ENCODE peak calls at places on chromosomes 1 and 21, in eight cellular contexts. Q, S, H, B, M, Y, D and R are unnamed samples. For H3K36me3, the result is how much of the 10 kb centered on the place peaks cover.

GRCh38 chr21:44908496-44908895 is 12.2 kb downstream of the ITGB2 start:
- DNase-seq in Q (no peak), S (no peak), H (peak), B (no peak), M (no peak), Y (no peak), D (no peak), R (no peak)

GRCh38 chr1:221775206-221775605 is 33.3 kb upstream of the DUSP10 start:
- DNase-seq in Q (no peak), S (no peak), H (no peak), B (no peak), M (no peak), Y (no peak), D (no peak), R (no peak)

GRCh38 chr1:29332204-29332603 is 95.9 kb downstream of the PTPRU start:
- DNase-seq in Q (no peak), S (peak), H (no peak), B (peak), M (peak), Y (peak), D (no peak), R (no peak)

GRCh38 chr1:233172201-233172600 is 123.3 kb downstream of the PCNX2 start:
- DNase-seq in Q (no peak), S (no peak), H (no peak), B (no peak), M (peak), Y (no peak), D (peak), R (no peak)

GRCh38 chr1:59678809-59679228 is 135.9 kb upstream of the HOOK1 start:
- DNase-seq in Q (no peak), S (no peak), H (no peak), B (no peak), M (no peak), Y (peak), D (no peak), R (no peak)

GRCh38 chr21:40053007-40053406 is 185.8 kb downstream of the PCP4 start:
- DNase-seq in Q (no peak), S (no peak), H (peak), B (peak), M (no peak), Y (no peak), D (peak), R (no peak)

GRCh38 chr1:167532964-167533824 is 14.9 kb upstream of the CD247 start:
- DNase-seq in Q (no peak), S (no peak), H (peak), B (no peak), M (no peak), Y (no peak), D (no peak), R (no peak)

GRCh38 chr1:222369991-222370910 is 177.7 kb downstream of the HHIPL2 start:
- DNase-seq in Q (no peak), S (no peak), H (peak), B (no peak), M (no peak), Y (peak), D (no peak), R (no peak)

GRCh38 chr1:239368436-239369109 is 17.8 kb upstream of the CHRM3 start:
- DNase-seq in Q (no peak), S (peak), H (no peak), B (no peak), M (no peak), Y (peak), D (no peak), R (no peak)

GRCh38 chr1:158999301-159000069 is 10.2 kb upstream of the IFI16 start:
- DNase-seq in Q (no peak), S (peak), H (no peak), B (no peak), M (no peak), Y (peak), D (peak), R (no peak)

GRCh38 chr1:10594481-10595050 is 119.8 kb downstream of the PEX14 start:
- DNase-seq in Q (no peak), S (no peak), H (no peak), B (no peak), M (no peak), Y (no peak), D (no peak), R (no peak)

GRCh38 chr1:186978596-186979556 is 150.1 kb downstream of the PLA2G4A start:
- DNase-seq in Q (no peak), S (no peak), H (no peak), B (no peak), M (no peak), Y (no peak), D (no peak), R (no peak)

GRCh38 chr1:247647864-247648263 is 31.7 kb downstream of the OR13G1 start:
- DNase-seq in Q (no peak), S (no peak), H (no peak), B (no peak), M (no peak), Y (peak), D (no peak), R (no peak)

GRCh38 chr1:158272681-158273080 is 17.0 kb upstream of the CD1C start:
- DNase-seq in Q (no peak), S (no peak), H (no peak), B (no peak), M (no peak), Y (no peak), D (no peak), R (no peak)

GRCh38 chr1:26946270-26946669 is 14.0 kb downstream of the KDF1 start:
- DNase-seq in Q (no peak), S (no peak), H (no peak), B (no peak), M (no peak), Y (no peak), D (no peak), R (no peak)

GRCh38 chr21:35428489-35428888 is 379.4 kb upstream of the RUNX1 start:
- DNase-seq in Q (no peak), S (no peak), H (peak), B (peak), M (no peak), Y (no peak), D (no peak), R (no peak)

GRCh38 chr1:33004628-33005027 is 32.1 kb downstream of the AK2 start:
- DNase-seq in Q (no peak), S (no peak), H (no peak), B (no peak), M (no peak), Y (peak), D (no peak), R (no peak)

GRCh38 chr1:167728818-167729410 is 7.1 kb downstream of the MPZL1 start:
- DNase-seq in Q (no peak), S (no peak), H (no peak), B (no peak), M (no peak), Y (no peak), D (no peak), R (no peak)

GRCh38 chr1:234765181-234765580 is 155.2 kb upstream of the IRF2BP2 start:
- DNase-seq in Q (no peak), S (no peak), H (no peak), B (no peak), M (no peak), Y (no peak), D (no peak), R (no peak)

GRCh38 chr1:180211860-180212229 is 18.2 kb upstream of the LHX4 start:
- DNase-seq in Q (no peak), S (no peak), H (no peak), B (no peak), M (no peak), Y (peak), D (no peak), R (no peak)

GRCh38 chr1:24762133-24762676 is 17.0 kb downstream of the CLIC4 start:
- DNase-seq in Q (no peak), S (no peak), H (no peak), B (no peak), M (no peak), Y (peak), D (no peak), R (no peak)

GRCh38 chr1:97174039-97174704 is 452.6 kb downstream of the PTBP2 start:
- DNase-seq in Q (no peak), S (no peak), H (no peak), B (no peak), M (no peak), Y (peak), D (no peak), R (no peak)

GRCh38 chr1:228801068-228801467 is 65.8 kb downstream of the RHOU start:
- DNase-seq in Q (no peak), S (no peak), H (no peak), B (no peak), M (no peak), Y (no peak), D (no peak), R (no peak)

GRCh38 chr1:235941852-235942624 is 75.3 kb upstream of the LYST start:
- DNase-seq in Q (no peak), S (no peak), H (no peak), B (no peak), M (no peak), Y (no peak), D (no peak), R (no peak)

GRCh38 chr1:22636927-22637326 is 499 bp downstream of the C1QA start:
- DNase-seq in Q (no peak), S (peak), H (no peak), B (no peak), M (no peak), Y (no peak), D (no peak), R (no peak)

GRCh38 chr1:113434081-113434873 is 44.0 kb downstream of the MAGI3 start:
- DNase-seq in Q (no peak), S (peak), H (no peak), B (no peak), M (no peak), Y (no peak), D (no peak), R (no peak)

GRCh38 chr1:41488599-41488905 is 4.1 kb upstream of the EDN2 start:
- DNase-seq in Q (no peak), S (no peak), H (no peak), B (no peak), M (no peak), Y (no peak), D (no peak), R (no peak)

GRCh38 chr1:228101614-228101993 is 1.5 kb downstream of the C1orf35 start:
- DNase-seq in Q (no peak), S (no peak), H (peak), B (no peak), M (no peak), Y (no peak), D (no peak), R (no peak)

GRCh38 chr1:180881806-180882509 is 30.7 kb upstream of the KIAA1614 start:
- DNase-seq in Q (no peak), S (no peak), H (no peak), B (no peak), M (peak), Y (peak), D (no peak), R (peak)

GRCh38 chr1:5840551-5840914 is 151.7 kb downstream of the NPHP4 start:
- DNase-seq in Q (no peak), S (no peak), H (peak), B (no peak), M (no peak), Y (no peak), D (no peak), R (no peak)

GRCh38 chr1:223549740-223550139 is 115.8 kb downstream of the CAPN8 start:
- DNase-seq in Q (no peak), S (no peak), H (no peak), B (no peak), M (no peak), Y (no peak), D (no peak), R (no peak)
- H3K27ac ChIP-seq in Q (no peak), S (no peak), H (no peak), B (no peak), M (no peak), Y (no peak), D (no peak), R (no peak)

GRCh38 chr1:115978292-115978941 is 2.1 kb downstream of the SLC22A15 start:
- DNase-seq in Q (no peak), S (no peak), H (no peak), B (no peak), M (no peak), Y (peak), D (no peak), R (no peak)
- H3K4me3 ChIP-seq in Q (no peak), S (no peak), H (peak), B (peak), M (no peak), Y (peak), D (no peak), R (no peak)

GRCh38 chr1:20640183-20640597 is 6.9 kb downstream of the PINK1 start:
- DNase-seq in Q (peak), S (no peak), H (no peak), B (no peak), M (peak), Y (peak), D (peak), R (peak)
- H3K36me3 ChIP-seq in Q (under half), S (under half), H (under half), B (half or more), M (under half), Y (under half), D (under half), R (under half)

DNA sequence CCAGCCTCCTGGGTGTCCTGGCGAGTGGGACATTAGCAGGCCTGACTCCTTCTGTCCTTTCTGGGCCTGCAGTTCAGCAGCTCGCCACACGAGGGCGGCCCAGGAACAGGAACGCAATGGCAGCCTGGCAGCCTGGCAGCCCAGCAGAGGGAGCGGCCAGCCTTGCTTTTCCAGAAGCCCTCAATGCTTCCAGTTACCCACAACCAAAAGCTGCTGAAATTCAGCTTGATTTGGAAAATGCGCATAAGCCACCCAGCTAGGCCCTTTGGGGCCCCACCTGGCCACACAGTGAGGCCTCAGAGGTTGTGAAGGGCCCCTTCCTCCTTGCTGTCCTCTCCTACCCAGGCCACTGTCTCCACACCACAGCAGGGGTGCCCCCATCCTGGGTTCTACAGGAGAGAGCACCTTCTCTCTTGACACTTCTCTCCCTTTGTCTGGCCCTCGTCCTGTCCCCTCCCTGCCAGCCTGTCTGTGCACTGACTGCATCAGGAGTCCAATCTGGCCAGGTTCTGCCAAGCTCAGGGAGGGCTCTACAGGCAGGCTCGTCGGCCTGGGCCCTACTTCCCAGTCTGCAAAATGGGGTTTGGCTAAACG is 103.4 kb upstream of the VAMP3 start:
- DNase-seq in Q (peak), S (peak), H (peak), B (peak), M (peak), Y (peak), D (peak), R (peak)
- H3K27ac ChIP-seq in Q (no peak), S (peak), H (no peak), B (no peak), M (no peak), Y (no peak), D (no peak), R (no peak)

GRCh38 chr1:178093958-178094751 is at the start of gene RASAL2:
- DNase-seq in Q (no peak), S (peak), H (peak), B (peak), M (peak), Y (peak), D (peak), R (no peak)

GRCh38 chr1:178094752-178095645 is 1.1 kb downstream of the RASAL2 start:
- DNase-seq in Q (no peak), S (no peak), H (no peak), B (no peak), M (no peak), Y (peak), D (no peak), R (no peak)

GRCh38 chr1:178093150-178093957 is 550 bp upstream of the RASAL2 start:
- DNase-seq in Q (no peak), S (peak), H (peak), B (peak), M (peak), Y (peak), D (peak), R (no peak)

GRCh38 chr1:178098262-178098661 is 4.4 kb downstream of the RASAL2 start:
- DNase-seq in Q (no peak), S (no peak), H (no peak), B (no peak), M (no peak), Y (no peak), D (no peak), R (no peak)

DNA sequence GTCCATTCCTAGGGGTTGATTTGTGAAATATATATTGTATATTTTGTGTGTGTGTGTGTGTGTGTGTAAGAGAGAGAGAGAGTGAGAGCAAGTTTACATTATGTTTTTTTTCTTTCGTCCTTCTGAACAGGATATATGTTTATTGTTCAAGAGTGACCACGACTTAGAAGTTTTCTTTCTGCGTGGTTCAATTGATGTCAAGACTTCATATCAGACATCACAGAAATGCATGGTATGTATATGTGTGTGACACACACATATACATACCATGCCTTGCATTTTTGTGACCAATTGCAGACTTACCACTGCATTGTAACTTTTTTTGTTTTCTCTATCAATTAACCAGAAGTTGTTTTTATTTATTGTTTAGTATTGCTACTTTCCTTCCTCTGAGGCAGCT is 2.5 kb downstream of the RASAL2 start:
- DNase-seq in Q (no peak), S (no peak), H (no peak), B (no peak), M (no peak), Y (no peak), D (no peak), R (no peak)
- H3K4me3 ChIP-seq in Q (no peak), S (no peak), H (peak), B (peak), M (no peak), Y (peak), D (no peak), R (no peak)

GRCh38 chr21:33815153-33815707 is 100.4 kb downstream of the ATP5PO start:
- DNase-seq in Q (no peak), S (no peak), H (no peak), B (no peak), M (peak), Y (no peak), D (no peak), R (no peak)

GRCh38 chr21:33817663-33818433 is 97.8 kb downstream of the ATP5PO start:
- DNase-seq in Q (no peak), S (no peak), H (no peak), B (no peak), M (no peak), Y (no peak), D (no peak), R (no peak)

GRCh38 chr21:33820371-33820770 is 95.2 kb downstream of the ATP5PO start:
- DNase-seq in Q (no peak), S (no peak), H (no peak), B (no peak), M (no peak), Y (no peak), D (no peak), R (no peak)

GRCh38 chr21:33816148-33816547 is 99.5 kb downstream of the ATP5PO start:
- DNase-seq in Q (no peak), S (no peak), H (no peak), B (no peak), M (no peak), Y (no peak), D (no peak), R (no peak)

GRCh38 chr21:33817136-33817535 is 98.5 kb downstream of the ATP5PO start:
- DNase-seq in Q (no peak), S (no peak), H (no peak), B (no peak), M (no peak), Y (no peak), D (no peak), R (no peak)
- H3K36me3 ChIP-seq in Q (under half), S (under half), H (under half), B (under half), M (under half), Y (under half), D (under half), R (under half)

DNA sequence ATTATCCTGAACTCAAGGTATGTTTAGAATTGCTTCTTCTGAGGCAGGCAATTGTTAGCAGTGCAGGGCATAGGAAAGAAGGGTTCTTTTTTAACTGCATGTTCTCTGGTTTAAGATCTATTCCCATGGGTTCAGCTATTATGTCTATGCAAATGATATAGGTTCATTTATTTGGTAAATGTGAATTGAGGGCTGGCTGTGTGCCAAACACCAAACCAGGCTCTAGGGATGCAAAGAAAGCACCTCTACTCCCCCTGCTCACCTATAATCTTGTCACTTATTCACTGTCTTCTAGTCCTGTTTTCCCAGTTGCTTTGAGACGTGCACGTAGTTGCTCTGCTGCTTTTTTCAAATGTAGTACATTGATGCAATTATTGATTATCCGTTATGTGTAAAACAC is 691 bp upstream of the KIFAP3 start:
- DNase-seq in Q (no peak), S (no peak), H (no peak), B (no peak), M (no peak), Y (no peak), D (no peak), R (peak)
- H3K27ac ChIP-seq in Q (peak), S (peak), H (peak), B (peak), M (no peak), Y (no peak), D (no peak), R (peak)

GRCh38 chr21:14545906-14546480 is at the start of gene SAMSN1:
- DNase-seq in Q (peak), S (no peak), H (no peak), B (no peak), M (peak), Y (no peak), D (no peak), R (peak)
- H3K4me3 ChIP-seq in Q (peak), S (no peak), H (peak), B (peak), M (no peak), Y (no peak), D (no peak), R (peak)

DNA sequence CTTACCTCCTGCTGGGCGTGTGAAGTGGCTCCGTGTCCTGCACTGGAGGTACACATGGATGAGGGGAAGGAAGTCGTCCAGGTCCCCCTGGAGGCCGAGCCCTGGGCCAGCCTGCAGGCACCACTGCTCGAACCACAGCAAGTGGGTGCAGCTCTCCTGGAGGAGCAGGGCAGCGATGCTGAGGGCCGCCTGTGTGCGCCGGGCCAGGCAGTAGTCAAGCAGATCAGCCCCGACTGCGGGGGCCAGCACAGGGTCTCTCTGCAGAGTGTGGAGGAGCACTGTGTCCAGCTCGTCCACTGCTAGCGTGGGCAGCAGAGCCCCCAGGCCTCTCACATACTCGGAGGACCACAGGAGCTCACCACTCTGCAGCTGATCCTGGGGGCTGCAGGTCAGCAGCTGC is 45.9 kb downstream of the URB1 start:
- DNase-seq in Q (no peak), S (no peak), H (no peak), B (no peak), M (no peak), Y (no peak), D (no peak), R (no peak)
- H3K36me3 ChIP-seq in Q (half or more), S (under half), H (under half), B (half or more), M (under half), Y (half or more), D (under half), R (half or more)

GRCh38 chr1:82091729-82092128 is 291.0 kb downstream of the ADGRL2 start:
- DNase-seq in Q (no peak), S (no peak), H (no peak), B (no peak), M (no peak), Y (no peak), D (no peak), R (no peak)

GRCh38 chr1:82091274-82091673 is 290.5 kb downstream of the ADGRL2 start:
- DNase-seq in Q (no peak), S (no peak), H (no peak), B (no peak), M (no peak), Y (no peak), D (no peak), R (no peak)

GRCh38 chr1:82094136-82094535 is 293.4 kb downstream of the ADGRL2 start:
- DNase-seq in Q (no peak), S (no peak), H (no peak), B (no peak), M (no peak), Y (no peak), D (no peak), R (no peak)

GRCh38 chr1:82086739-82087138 is 286.0 kb downstream of the ADGRL2 start:
- DNase-seq in Q (no peak), S (no peak), H (no peak), B (no peak), M (no peak), Y (peak), D (no peak), R (no peak)

GRCh38 chr1:82090104-82090503 is 289.4 kb downstream of the ADGRL2 start:
- DNase-seq in Q (no peak), S (no peak), H (no peak), B (no peak), M (no peak), Y (no peak), D (no peak), R (no peak)
- H3K27ac ChIP-seq in Q (no peak), S (no peak), H (no peak), B (no peak), M (no peak), Y (no peak), D (no peak), R (no peak)